ENCODE peak calls at places on chromosomes 5 and 9, in seven cellular contexts. One of them, this sample, is unnamed.

GRCh38 chr9:89601306-89601705 is 3.5 kb upstream of the GADD45G start:
- DNase-seq in NCI-H2171: no peak
- DNase-seq in body of pancreas: no peak
- DNase-seq in ELR: no peak
- DNase-seq in CD4-positive, CD25-positive, alpha-beta regulatory T cell: no peak
- DNase-seq in mucosa of gallbladder: no peak
- DNase-seq in cardiac fibroblast: no peak
- DNase-seq in this sample: no peak

GRCh38 chr5:1298723-1299510 is 4.0 kb upstream of the TERT start:
- DNase-seq in NCI-H2171: no peak
- DNase-seq in body of pancreas: no peak
- DNase-seq in ELR: no peak
- DNase-seq in CD4-positive, CD25-positive, alpha-beta regulatory T cell: no peak
- DNase-seq in mucosa of gallbladder: no peak
- DNase-seq in cardiac fibroblast: no peak
- DNase-seq in this sample: no peak

GRCh38 chr9:79645110-79645509 is 73.3 kb downstream of the TLE4 start:
- DNase-seq in NCI-H2171: no peak
- DNase-seq in body of pancreas: no peak
- DNase-seq in ELR: no peak
- DNase-seq in CD4-positive, CD25-positive, alpha-beta regulatory T cell: no peak
- DNase-seq in mucosa of gallbladder: no peak
- DNase-seq in cardiac fibroblast: no peak
- DNase-seq in this sample: no peak

GRCh38 chr5:136924490-136924889 is 559.1 kb upstream of the TRPC7 start:
- DNase-seq in NCI-H2171: no peak
- DNase-seq in body of pancreas: no peak
- DNase-seq in ELR: no peak
- DNase-seq in CD4-positive, CD25-positive, alpha-beta regulatory T cell: no peak
- DNase-seq in mucosa of gallbladder: no peak
- DNase-seq in cardiac fibroblast: no peak
- DNase-seq in this sample: no peak

GRCh38 chr5:139660105-139660915 is 12.2 kb downstream of the CXXC5 start:
- DNase-seq in NCI-H2171: no peak
- DNase-seq in body of pancreas: peak; percentile 91
- DNase-seq in ELR: peak; percentile 60
- DNase-seq in CD4-positive, CD25-positive, alpha-beta regulatory T cell: no peak
- DNase-seq in mucosa of gallbladder: peak; percentile 85
- DNase-seq in cardiac fibroblast: peak; percentile 58
- DNase-seq in this sample: peak; percentile 82

GRCh38 chr9:77384406-77384805 is 207.1 kb downstream of the VPS13A start:
- DNase-seq in NCI-H2171: no peak
- DNase-seq in body of pancreas: no peak
- DNase-seq in ELR: peak; percentile 81
- DNase-seq in CD4-positive, CD25-positive, alpha-beta regulatory T cell: no peak
- DNase-seq in mucosa of gallbladder: no peak
- DNase-seq in cardiac fibroblast: peak; percentile 56
- DNase-seq in this sample: peak; percentile 64

GRCh38 chr5:163705983-163706771 is 200.8 kb downstream of the MAT2B start:
- DNase-seq in NCI-H2171: no peak
- DNase-seq in body of pancreas: no peak
- DNase-seq in ELR: peak; percentile 80
- DNase-seq in CD4-positive, CD25-positive, alpha-beta regulatory T cell: no peak
- DNase-seq in mucosa of gallbladder: no peak
- DNase-seq in cardiac fibroblast: peak; percentile 33
- DNase-seq in this sample: peak; percentile 42

GRCh38 chr5:74179701-74180100 is 460.8 kb downstream of the ENC1 start:
- DNase-seq in NCI-H2171: no peak
- DNase-seq in body of pancreas: no peak
- DNase-seq in ELR: no peak
- DNase-seq in CD4-positive, CD25-positive, alpha-beta regulatory T cell: no peak
- DNase-seq in mucosa of gallbladder: no peak
- DNase-seq in cardiac fibroblast: no peak
- DNase-seq in this sample: no peak

GRCh38 chr5:32027717-32028321 is 146.3 kb downstream of the GOLPH3 start:
- DNase-seq in NCI-H2171: no peak
- DNase-seq in body of pancreas: no peak
- DNase-seq in ELR: peak; percentile 96
- DNase-seq in CD4-positive, CD25-positive, alpha-beta regulatory T cell: no peak
- DNase-seq in mucosa of gallbladder: peak; percentile 64
- DNase-seq in cardiac fibroblast: peak; percentile 98
- DNase-seq in this sample: peak; percentile 98